ENCODE peak calls at places on chromosomes 7 and 10, in eight cellular contexts. One of them, this sample, is unnamed.

GRCh38 chr10:46077616-46078268 is 31.7 kb upstream of the MSMB start:
- DNase-seq in left colon: no peak
- DNase-seq in NCI-H446 treated with DMSO at 0.1 percent for 48 hours: no peak
- DNase-seq in midbrain: no peak
- DNase-seq in left lung: no peak
- DNase-seq in NCI-H774: no peak
- DNase-seq in activated CD8-positive, alpha-beta memory T cell treated with anti-CD3 and anti-CD28 coated beads, Interleukin-2, amount 50 U/mL, for 48 hours: no peak
- DNase-seq in activated CD4-positive, alpha-beta T cell treated with anti-CD3 and anti-CD28 coated beads for 48 hours: no peak
- DNase-seq in this sample: no peak

GRCh38 chr10:132392811-132393694 is 3.9 kb upstream of the PWWP2B start:
- DNase-seq in midbrain: no peak
- DNase-seq in activated CD8-positive, alpha-beta memory T cell treated with anti-CD3 and anti-CD28 coated beads, Interleukin-2, amount 50 U/mL, for 48 hours: no peak
- DNase-seq in NCI-H774: no peak
- DNase-seq in NCI-H446 treated with DMSO at 0.1 percent for 48 hours: no peak
- DNase-seq in activated CD4-positive, alpha-beta T cell treated with anti-CD3 and anti-CD28 coated beads for 48 hours: no peak
- DNase-seq in left lung: no peak
- DNase-seq in left colon: peak; percentile 3
- DNase-seq in this sample: peak; percentile 10

GRCh38 chr10:3350790-3351364 is 178.3 kb upstream of the PITRM1 start:
- DNase-seq in left lung: no peak
- DNase-seq in midbrain: no peak
- DNase-seq in activated CD4-positive, alpha-beta T cell treated with anti-CD3 and anti-CD28 coated beads for 48 hours: no peak
- DNase-seq in NCI-H446 treated with DMSO at 0.1 percent for 48 hours: no peak
- DNase-seq in activated CD8-positive, alpha-beta memory T cell treated with anti-CD3 and anti-CD28 coated beads, Interleukin-2, amount 50 U/mL, for 48 hours: no peak
- DNase-seq in left colon: no peak
- DNase-seq in NCI-H774: no peak
- DNase-seq in this sample: no peak

GRCh38 chr10:29386347-29386999 is 97.6 kb downstream of the LYZL1 start:
- DNase-seq in NCI-H774: peak; percentile 15
- DNase-seq in midbrain: peak; percentile 8
- DNase-seq in activated CD4-positive, alpha-beta T cell treated with anti-CD3 and anti-CD28 coated beads for 48 hours: peak; percentile 17
- DNase-seq in left lung: no peak
- DNase-seq in NCI-H446 treated with DMSO at 0.1 percent for 48 hours: no peak
- DNase-seq in activated CD8-positive, alpha-beta memory T cell treated with anti-CD3 and anti-CD28 coated beads, Interleukin-2, amount 50 U/mL, for 48 hours: no peak
- DNase-seq in left colon: no peak
- DNase-seq in this sample: no peak

GRCh38 chr7:28155019-28155660 is 25.5 kb downstream of the JAZF1 start:
- DNase-seq in left colon: no peak
- DNase-seq in midbrain: no peak
- DNase-seq in left lung: no peak
- DNase-seq in activated CD4-positive, alpha-beta T cell treated with anti-CD3 and anti-CD28 coated beads for 48 hours: no peak
- DNase-seq in NCI-H446 treated with DMSO at 0.1 percent for 48 hours: no peak
- DNase-seq in NCI-H774: no peak
- DNase-seq in activated CD8-positive, alpha-beta memory T cell treated with anti-CD3 and anti-CD28 coated beads, Interleukin-2, amount 50 U/mL, for 48 hours: no peak
- DNase-seq in this sample: no peak

GRCh38 chr7:46545790-46546189 is 624.7 kb upstream of the IGFBP3 start:
- DNase-seq in activated CD4-positive, alpha-beta T cell treated with anti-CD3 and anti-CD28 coated beads for 48 hours: no peak
- DNase-seq in midbrain: no peak
- DNase-seq in NCI-H446 treated with DMSO at 0.1 percent for 48 hours: no peak
- DNase-seq in left colon: no peak
- DNase-seq in NCI-H774: no peak
- DNase-seq in activated CD8-positive, alpha-beta memory T cell treated with anti-CD3 and anti-CD28 coated beads, Interleukin-2, amount 50 U/mL, for 48 hours: no peak
- DNase-seq in left lung: no peak
- DNase-seq in this sample: no peak

GRCh38 chr10:142371-142770 is 7.1 kb downstream of the ZMYND11 start:
- DNase-seq in NCI-H446 treated with DMSO at 0.1 percent for 48 hours: no peak
- DNase-seq in activated CD4-positive, alpha-beta T cell treated with anti-CD3 and anti-CD28 coated beads for 48 hours: no peak
- DNase-seq in left colon: no peak
- DNase-seq in activated CD8-positive, alpha-beta memory T cell treated with anti-CD3 and anti-CD28 coated beads, Interleukin-2, amount 50 U/mL, for 48 hours: no peak
- DNase-seq in midbrain: no peak
- DNase-seq in left lung: no peak
- DNase-seq in NCI-H774: no peak
- DNase-seq in this sample: no peak

GRCh38 chr10:22491931-22492615 is 146.8 kb downstream of the SPAG6 start:
- DNase-seq in left lung: no peak
- DNase-seq in left colon: no peak
- DNase-seq in activated CD4-positive, alpha-beta T cell treated with anti-CD3 and anti-CD28 coated beads for 48 hours: peak; percentile 29
- DNase-seq in activated CD8-positive, alpha-beta memory T cell treated with anti-CD3 and anti-CD28 coated beads, Interleukin-2, amount 50 U/mL, for 48 hours: no peak
- DNase-seq in NCI-H774: no peak
- DNase-seq in midbrain: no peak
- DNase-seq in NCI-H446 treated with DMSO at 0.1 percent for 48 hours: peak; percentile 40
- DNase-seq in this sample: no peak

GRCh38 chr10:52198540-52198939 is 115.5 kb upstream of the DKK1 start:
- DNase-seq in activated CD8-positive, alpha-beta memory T cell treated with anti-CD3 and anti-CD28 coated beads, Interleukin-2, amount 50 U/mL, for 48 hours: no peak
- DNase-seq in activated CD4-positive, alpha-beta T cell treated with anti-CD3 and anti-CD28 coated beads for 48 hours: no peak
- DNase-seq in NCI-H446 treated with DMSO at 0.1 percent for 48 hours: no peak
- DNase-seq in left colon: no peak
- DNase-seq in NCI-H774: no peak
- DNase-seq in midbrain: no peak
- DNase-seq in left lung: no peak
- DNase-seq in this sample: no peak

GRCh38 chr10:12150163-12150562 is 20.7 kb downstream of the SEC61A2 start:
- DNase-seq in activated CD8-positive, alpha-beta memory T cell treated with anti-CD3 and anti-CD28 coated beads, Interleukin-2, amount 50 U/mL, for 48 hours: no peak
- DNase-seq in midbrain: no peak
- DNase-seq in left lung: no peak
- DNase-seq in activated CD4-positive, alpha-beta T cell treated with anti-CD3 and anti-CD28 coated beads for 48 hours: no peak
- DNase-seq in NCI-H446 treated with DMSO at 0.1 percent for 48 hours: no peak
- DNase-seq in left colon: no peak
- DNase-seq in NCI-H774: no peak
- DNase-seq in this sample: no peak

GRCh38 chr10:17431871-17432311 is 22.5 kb downstream of the ST8SIA6 start:
- DNase-seq in NCI-H774: no peak
- DNase-seq in left colon: no peak
- DNase-seq in activated CD8-positive, alpha-beta memory T cell treated with anti-CD3 and anti-CD28 coated beads, Interleukin-2, amount 50 U/mL, for 48 hours: no peak
- DNase-seq in midbrain: no peak
- DNase-seq in NCI-H446 treated with DMSO at 0.1 percent for 48 hours: no peak
- DNase-seq in left lung: no peak
- DNase-seq in activated CD4-positive, alpha-beta T cell treated with anti-CD3 and anti-CD28 coated beads for 48 hours: no peak
- DNase-seq in this sample: no peak

GRCh38 chr10:125037145-125037544 is 95.2 kb downstream of the ZRANB1 start:
- DNase-seq in left colon: no peak
- DNase-seq in left lung: peak; percentile 65
- DNase-seq in NCI-H446 treated with DMSO at 0.1 percent for 48 hours: no peak
- DNase-seq in activated CD4-positive, alpha-beta T cell treated with anti-CD3 and anti-CD28 coated beads for 48 hours: no peak
- DNase-seq in midbrain: no peak
- DNase-seq in activated CD8-positive, alpha-beta memory T cell treated with anti-CD3 and anti-CD28 coated beads, Interleukin-2, amount 50 U/mL, for 48 hours: no peak
- DNase-seq in NCI-H774: no peak
- DNase-seq in this sample: no peak

GRCh38 chr10:86064219-86064618 is 302.4 kb downstream of the GRID1 start:
- DNase-seq in midbrain: no peak
- DNase-seq in left lung: no peak
- DNase-seq in NCI-H446 treated with DMSO at 0.1 percent for 48 hours: no peak
- DNase-seq in left colon: no peak
- DNase-seq in activated CD8-positive, alpha-beta memory T cell treated with anti-CD3 and anti-CD28 coated beads, Interleukin-2, amount 50 U/mL, for 48 hours: no peak
- DNase-seq in NCI-H774: no peak
- DNase-seq in activated CD4-positive, alpha-beta T cell treated with anti-CD3 and anti-CD28 coated beads for 48 hours: no peak
- DNase-seq in this sample: no peak

GRCh38 chr7:39622609-39623311 is 612 bp upstream of the RALA start:
- DNase-seq in left colon: no peak
- DNase-seq in left lung: no peak
- DNase-seq in NCI-H446 treated with DMSO at 0.1 percent for 48 hours: no peak
- DNase-seq in activated CD4-positive, alpha-beta T cell treated with anti-CD3 and anti-CD28 coated beads for 48 hours: no peak
- DNase-seq in NCI-H774: no peak
- DNase-seq in activated CD8-positive, alpha-beta memory T cell treated with anti-CD3 and anti-CD28 coated beads, Interleukin-2, amount 50 U/mL, for 48 hours: no peak
- DNase-seq in midbrain: no peak
- DNase-seq in this sample: no peak

GRCh38 chr7:73683916-73684693 is 708 bp downstream of the BUD23 start:
- DNase-seq in midbrain: no peak
- DNase-seq in activated CD4-positive, alpha-beta T cell treated with anti-CD3 and anti-CD28 coated beads for 48 hours: no peak
- DNase-seq in left lung: no peak
- DNase-seq in activated CD8-positive, alpha-beta memory T cell treated with anti-CD3 and anti-CD28 coated beads, Interleukin-2, amount 50 U/mL, for 48 hours: no peak
- DNase-seq in NCI-H446 treated with DMSO at 0.1 percent for 48 hours: no peak
- DNase-seq in NCI-H774: no peak
- DNase-seq in left colon: no peak
- DNase-seq in this sample: no peak

GRCh38 chr10:76583711-76584161 is 1053.9 kb downstream of the KCNMA1 start:
- DNase-seq in activated CD8-positive, alpha-beta memory T cell treated with anti-CD3 and anti-CD28 coated beads, Interleukin-2, amount 50 U/mL, for 48 hours: no peak
- DNase-seq in midbrain: no peak
- DNase-seq in NCI-H774: no peak
- DNase-seq in left colon: no peak
- DNase-seq in NCI-H446 treated with DMSO at 0.1 percent for 48 hours: no peak
- DNase-seq in left lung: no peak
- DNase-seq in activated CD4-positive, alpha-beta T cell treated with anti-CD3 and anti-CD28 coated beads for 48 hours: no peak
- DNase-seq in this sample: no peak

GRCh38 chr7:33485746-33486491 is 356.6 kb downstream of the BBS9 start:
- DNase-seq in left lung: no peak
- DNase-seq in activated CD8-positive, alpha-beta memory T cell treated with anti-CD3 and anti-CD28 coated beads, Interleukin-2, amount 50 U/mL, for 48 hours: no peak
- DNase-seq in NCI-H446 treated with DMSO at 0.1 percent for 48 hours: no peak
- DNase-seq in activated CD4-positive, alpha-beta T cell treated with anti-CD3 and anti-CD28 coated beads for 48 hours: no peak
- DNase-seq in midbrain: no peak
- DNase-seq in NCI-H774: no peak
- DNase-seq in left colon: no peak
- DNase-seq in this sample: no peak

GRCh38 chr7:43616977-43617376 is 34.1 kb downstream of the STK17A start:
- DNase-seq in activated CD8-positive, alpha-beta memory T cell treated with anti-CD3 and anti-CD28 coated beads, Interleukin-2, amount 50 U/mL, for 48 hours: no peak
- DNase-seq in NCI-H774: no peak
- DNase-seq in midbrain: no peak
- DNase-seq in left lung: no peak
- DNase-seq in left colon: no peak
- DNase-seq in activated CD4-positive, alpha-beta T cell treated with anti-CD3 and anti-CD28 coated beads for 48 hours: no peak
- DNase-seq in NCI-H446 treated with DMSO at 0.1 percent for 48 hours: no peak
- DNase-seq in this sample: no peak

GRCh38 chr7:135320277-135320676 is 86.6 kb downstream of the STRA8 start:
- DNase-seq in NCI-H446 treated with DMSO at 0.1 percent for 48 hours: peak; percentile 52
- DNase-seq in left colon: peak; percentile 70
- DNase-seq in left lung: peak; percentile 56
- DNase-seq in NCI-H774: peak; percentile 75
- DNase-seq in activated CD8-positive, alpha-beta memory T cell treated with anti-CD3 and anti-CD28 coated beads, Interleukin-2, amount 50 U/mL, for 48 hours: no peak
- DNase-seq in activated CD4-positive, alpha-beta T cell treated with anti-CD3 and anti-CD28 coated beads for 48 hours: no peak
- DNase-seq in midbrain: peak; percentile 57
- DNase-seq in this sample: no peak

GRCh38 chr7:23067271-23067670 is 38.3 kb upstream of the KLHL7 start:
- DNase-seq in left lung: no peak
- DNase-seq in NCI-H446 treated with DMSO at 0.1 percent for 48 hours: no peak
- DNase-seq in activated CD8-positive, alpha-beta memory T cell treated with anti-CD3 and anti-CD28 coated beads, Interleukin-2, amount 50 U/mL, for 48 hours: no peak
- DNase-seq in activated CD4-positive, alpha-beta T cell treated with anti-CD3 and anti-CD28 coated beads for 48 hours: no peak
- DNase-seq in left colon: no peak
- DNase-seq in NCI-H774: no peak
- DNase-seq in midbrain: no peak
- DNase-seq in this sample: no peak

GRCh38 chr7:131603932-131604331 is 47.5 kb upstream of the PODXL start:
- DNase-seq in midbrain: no peak
- DNase-seq in left colon: no peak
- DNase-seq in activated CD4-positive, alpha-beta T cell treated with anti-CD3 and anti-CD28 coated beads for 48 hours: no peak
- DNase-seq in NCI-H446 treated with DMSO at 0.1 percent for 48 hours: no peak
- DNase-seq in activated CD8-positive, alpha-beta memory T cell treated with anti-CD3 and anti-CD28 coated beads, Interleukin-2, amount 50 U/mL, for 48 hours: no peak
- DNase-seq in NCI-H774: no peak
- DNase-seq in left lung: no peak
- DNase-seq in this sample: no peak

GRCh38 chr10:35746004-35746403 is 103.9 kb upstream of the FZD8 start:
- DNase-seq in midbrain: no peak
- DNase-seq in activated CD4-positive, alpha-beta T cell treated with anti-CD3 and anti-CD28 coated beads for 48 hours: no peak
- DNase-seq in NCI-H774: no peak
- DNase-seq in NCI-H446 treated with DMSO at 0.1 percent for 48 hours: no peak
- DNase-seq in activated CD8-positive, alpha-beta memory T cell treated with anti-CD3 and anti-CD28 coated beads, Interleukin-2, amount 50 U/mL, for 48 hours: no peak
- DNase-seq in left colon: no peak
- DNase-seq in left lung: no peak
- DNase-seq in this sample: no peak

GRCh38 chr10:70437721-70438120 is 3.8 kb downstream of the NODAL start:
- DNase-seq in NCI-H446 treated with DMSO at 0.1 percent for 48 hours: no peak
- DNase-seq in left colon: no peak
- DNase-seq in midbrain: no peak
- DNase-seq in NCI-H774: no peak
- DNase-seq in activated CD8-positive, alpha-beta memory T cell treated with anti-CD3 and anti-CD28 coated beads, Interleukin-2, amount 50 U/mL, for 48 hours: no peak
- DNase-seq in activated CD4-positive, alpha-beta T cell treated with anti-CD3 and anti-CD28 coated beads for 48 hours: no peak
- DNase-seq in left lung: no peak
- DNase-seq in this sample: no peak

GRCh38 chr7:41431671-41432070 is 271.2 kb downstream of the INHBA start:
- DNase-seq in midbrain: no peak
- DNase-seq in NCI-H774: no peak
- DNase-seq in activated CD8-positive, alpha-beta memory T cell treated with anti-CD3 and anti-CD28 coated beads, Interleukin-2, amount 50 U/mL, for 48 hours: no peak
- DNase-seq in left lung: no peak
- DNase-seq in left colon: no peak
- DNase-seq in NCI-H446 treated with DMSO at 0.1 percent for 48 hours: no peak
- DNase-seq in activated CD4-positive, alpha-beta T cell treated with anti-CD3 and anti-CD28 coated beads for 48 hours: no peak
- DNase-seq in this sample: no peak

GRCh38 chr7:2465928-2466327 is 10.3 kb downstream of the GRIFIN start:
- DNase-seq in left lung: no peak
- DNase-seq in NCI-H446 treated with DMSO at 0.1 percent for 48 hours: no peak
- DNase-seq in activated CD8-positive, alpha-beta memory T cell treated with anti-CD3 and anti-CD28 coated beads, Interleukin-2, amount 50 U/mL, for 48 hours: no peak
- DNase-seq in NCI-H774: no peak
- DNase-seq in activated CD4-positive, alpha-beta T cell treated with anti-CD3 and anti-CD28 coated beads for 48 hours: no peak
- DNase-seq in left colon: no peak
- DNase-seq in midbrain: peak; percentile 72
- DNase-seq in this sample: no peak

GRCh38 chr7:8109196-8110022 is 140.8 kb downstream of the GLCCI1 start:
- DNase-seq in midbrain: no peak
- DNase-seq in NCI-H446 treated with DMSO at 0.1 percent for 48 hours: no peak
- DNase-seq in left lung: no peak
- DNase-seq in left colon: no peak
- DNase-seq in activated CD8-positive, alpha-beta memory T cell treated with anti-CD3 and anti-CD28 coated beads, Interleukin-2, amount 50 U/mL, for 48 hours: no peak
- DNase-seq in activated CD4-positive, alpha-beta T cell treated with anti-CD3 and anti-CD28 coated beads for 48 hours: no peak
- DNase-seq in NCI-H774: no peak
- DNase-seq in this sample: no peak

GRCh38 chr10:46547331-46547880 is 9.1 kb downstream of the GPRIN2 start:
- DNase-seq in activated CD8-positive, alpha-beta memory T cell treated with anti-CD3 and anti-CD28 coated beads, Interleukin-2, amount 50 U/mL, for 48 hours: peak; percentile 49
- DNase-seq in left colon: peak; percentile 9
- DNase-seq in activated CD4-positive, alpha-beta T cell treated with anti-CD3 and anti-CD28 coated beads for 48 hours: peak; percentile 1
- DNase-seq in midbrain: no peak
- DNase-seq in left lung: peak; percentile 39
- DNase-seq in NCI-H446 treated with DMSO at 0.1 percent for 48 hours: no peak
- DNase-seq in NCI-H774: no peak
- DNase-seq in this sample: peak; percentile 41

GRCh38 chr10:110791541-110792073 is 80.1 kb upstream of the PDCD4 start:
- DNase-seq in NCI-H774: no peak
- DNase-seq in left colon: no peak
- DNase-seq in activated CD8-positive, alpha-beta memory T cell treated with anti-CD3 and anti-CD28 coated beads, Interleukin-2, amount 50 U/mL, for 48 hours: no peak
- DNase-seq in left lung: no peak
- DNase-seq in midbrain: no peak
- DNase-seq in NCI-H446 treated with DMSO at 0.1 percent for 48 hours: no peak
- DNase-seq in activated CD4-positive, alpha-beta T cell treated with anti-CD3 and anti-CD28 coated beads for 48 hours: no peak
- DNase-seq in this sample: no peak

GRCh38 chr10:86342111-86342863 is 24.3 kb downstream of the GRID1 start:
- DNase-seq in NCI-H446 treated with DMSO at 0.1 percent for 48 hours: no peak
- DNase-seq in midbrain: no peak
- DNase-seq in activated CD8-positive, alpha-beta memory T cell treated with anti-CD3 and anti-CD28 coated beads, Interleukin-2, amount 50 U/mL, for 48 hours: no peak
- DNase-seq in activated CD4-positive, alpha-beta T cell treated with anti-CD3 and anti-CD28 coated beads for 48 hours: no peak
- DNase-seq in NCI-H774: no peak
- DNase-seq in left colon: no peak
- DNase-seq in left lung: no peak
- DNase-seq in this sample: peak; percentile 21

GRCh38 chr10:93215312-93215711 is 141.6 kb downstream of the CYP26A1 start:
- DNase-seq in left lung: no peak
- DNase-seq in activated CD8-positive, alpha-beta memory T cell treated with anti-CD3 and anti-CD28 coated beads, Interleukin-2, amount 50 U/mL, for 48 hours: no peak
- DNase-seq in NCI-H446 treated with DMSO at 0.1 percent for 48 hours: no peak
- DNase-seq in midbrain: no peak
- DNase-seq in left colon: no peak
- DNase-seq in activated CD4-positive, alpha-beta T cell treated with anti-CD3 and anti-CD28 coated beads for 48 hours: no peak
- DNase-seq in NCI-H774: no peak
- DNase-seq in this sample: no peak

GRCh38 chr10:95289003-95289920 is 1.5 kb downstream of the PDLIM1 start:
- DNase-seq in midbrain: no peak
- DNase-seq in left lung: no peak
- DNase-seq in activated CD8-positive, alpha-beta memory T cell treated with anti-CD3 and anti-CD28 coated beads, Interleukin-2, amount 50 U/mL, for 48 hours: no peak
- DNase-seq in NCI-H774: peak; percentile 53
- DNase-seq in activated CD4-positive, alpha-beta T cell treated with anti-CD3 and anti-CD28 coated beads for 48 hours: no peak
- DNase-seq in left colon: peak; percentile 49
- DNase-seq in NCI-H446 treated with DMSO at 0.1 percent for 48 hours: no peak
- DNase-seq in this sample: no peak

This sample was measured in CD14-positive monocyte.